ENCODE peak calls at places on chromosomes 11 and 22, in seven cellular contexts. E is effector CD4-positive, alpha-beta T cell; H is NCI-H446 treated with DMSO at 0.1 percent for 48 hours; P is caudate nucleus; Z is NAMALWA; N is ELR; D is stimulated activated CD8-positive, alpha-beta memory T cell treated with anti-CD3 and anti-CD28 coated beads, Interleukin-7, amount 100 ng/mL, for 1 hour. L is an unnamed sample.

GRCh38 chr11:95767498-95767897 is 22.1 kb downstream of the FAM76B start:
- DNase-seq in E (no peak), H (no peak), P (no peak), Z (no peak), N (peak), D (no peak), L (no peak)

GRCh38 chr11:1747753-1748466 is 2.5 kb downstream of the IFITM10 start:
- DNase-seq in E (no peak), H (no peak), P (no peak), Z (no peak), N (no peak), D (no peak), L (peak)

GRCh38 chr11:119025978-119026766 is 4.5 kb downstream of the SLC37A4 start:
- DNase-seq in E (no peak), H (no peak), P (no peak), Z (no peak), N (no peak), D (no peak), L (no peak)

GRCh38 chr11:117816846-117817212 is 7.7 kb downstream of the FXYD2 start:
- DNase-seq in E (no peak), H (no peak), P (no peak), Z (no peak), N (no peak), D (no peak), L (no peak)

GRCh38 chr22:36452473-36453265 is 28.8 kb downstream of the TXN2 start:
- DNase-seq in E (no peak), H (no peak), P (no peak), Z (peak), N (no peak), D (no peak), L (no peak)

GRCh38 chr22:30824096-30824495 is 129.4 kb downstream of the OSBP2 start:
- DNase-seq in E (no peak), H (no peak), P (no peak), Z (no peak), N (no peak), D (no peak), L (no peak)

GRCh38 chr22:48711031-48711431 is 1116.6 kb downstream of the BRD1 start:
- DNase-seq in E (no peak), H (no peak), P (no peak), Z (no peak), N (no peak), D (no peak), L (no peak)

GRCh38 chr11:72989727-72990126 is 152.4 kb downstream of the FCHSD2 start:
- DNase-seq in E (no peak), H (no peak), P (no peak), Z (no peak), N (no peak), D (no peak), L (no peak)

GRCh38 chr11:107078375-107078774 is 60.1 kb upstream of the GUCY1A2 start:
- DNase-seq in E (no peak), H (no peak), P (no peak), Z (no peak), N (peak), D (no peak), L (no peak)

GRCh38 chr11:48105096-48105990 is 111.3 kb upstream of the OR4B1 start:
- DNase-seq in E (no peak), H (no peak), P (no peak), Z (no peak), N (no peak), D (no peak), L (no peak)

GRCh38 chr11:115217726-115218311 is 286.4 kb downstream of the CADM1 start:
- DNase-seq in E (no peak), H (no peak), P (no peak), Z (no peak), N (no peak), D (no peak), L (no peak)

GRCh38 chr11:77184136-77184860 is 56.3 kb downstream of the MYO7A start:
- DNase-seq in E (no peak), H (no peak), P (no peak), Z (no peak), N (no peak), D (no peak), L (no peak)

GRCh38 chr11:33211588-33211987 is 45.6 kb upstream of the HIPK3 start:
- DNase-seq in E (no peak), H (no peak), P (no peak), Z (no peak), N (no peak), D (no peak), L (no peak)

GRCh38 chr11:111691731-111692130 is 74.5 kb downstream of the PPP2R1B start:
- DNase-seq in E (no peak), H (no peak), P (no peak), Z (no peak), N (no peak), D (no peak), L (no peak)

GRCh38 chr11:47928426-47928825 is 51.9 kb upstream of the PTPRJ start:
- DNase-seq in E (no peak), H (no peak), P (no peak), Z (no peak), N (no peak), D (no peak), L (no peak)

GRCh38 chr11:13717331-13717730 is 48.9 kb downstream of the FAR1 start:
- DNase-seq in E (no peak), H (no peak), P (no peak), Z (no peak), N (peak), D (no peak), L (no peak)

GRCh38 chr22:21936151-21936778 is 16.4 kb downstream of the PPM1F start:
- DNase-seq in E (no peak), H (no peak), P (peak), Z (no peak), N (no peak), D (no peak), L (no peak)

GRCh38 chr22:31893460-31893859 is 50.9 kb upstream of the YWHAH start:
- DNase-seq in E (no peak), H (no peak), P (peak), Z (no peak), N (no peak), D (no peak), L (no peak)

GRCh38 chr11:69342588-69343330 is 48.8 kb downstream of the MYEOV start:
- DNase-seq in E (no peak), H (no peak), P (no peak), Z (no peak), N (no peak), D (no peak), L (no peak)

GRCh38 chr11:64186205-64187165 is 514 bp downstream of the STIP1 start:
- DNase-seq in E (peak), H (no peak), P (peak), Z (peak), N (peak), D (no peak), L (no peak)

GRCh38 chr11:74347381-74347780 is 35.9 kb upstream of the P4HA3 start:
- DNase-seq in E (no peak), H (no peak), P (no peak), Z (no peak), N (no peak), D (no peak), L (no peak)

GRCh38 chr11:34315006-34315793 is 42.6 kb downstream of the ABTB2 start:
- DNase-seq in E (no peak), H (no peak), P (no peak), Z (no peak), N (no peak), D (no peak), L (no peak)

GRCh38 chr11:8019671-8020597 is 32.8 kb downstream of the EIF3F start:
- DNase-seq in E (no peak), H (no peak), P (no peak), Z (no peak), N (peak), D (no peak), L (no peak)

GRCh38 chr11:128853556-128853955 is 13.5 kb downstream of the KCNJ1 start:
- DNase-seq in E (no peak), H (no peak), P (no peak), Z (no peak), N (no peak), D (no peak), L (no peak)

GRCh38 chr22:48337957-48338792 is 1489.5 kb downstream of the BRD1 start:
- DNase-seq in E (no peak), H (no peak), P (no peak), Z (no peak), N (no peak), D (no peak), L (no peak)

GRCh38 chr11:68523743-68524142 is 63.2 kb downstream of the PPP6R3 start:
- DNase-seq in E (no peak), H (no peak), P (no peak), Z (no peak), N (no peak), D (no peak), L (no peak)

GRCh38 chr22:19533857-19534256 is 9.6 kb upstream of the CLDN5 start:
- DNase-seq in E (no peak), H (no peak), P (no peak), Z (no peak), N (no peak), D (no peak), L (no peak)

GRCh38 chr11:134488913-134489312 is 76.9 kb upstream of the B3GAT1 start:
- DNase-seq in E (no peak), H (no peak), P (no peak), Z (peak), N (no peak), D (no peak), L (no peak)

GRCh38 chr11:118881130-118881717 is 2.5 kb upstream of the CXCR5 start:
- DNase-seq in E (no peak), H (no peak), P (no peak), Z (no peak), N (no peak), D (no peak), L (no peak)

GRCh38 chr11:60700689-60701508 is 1.5 kb downstream of the MS4A8 start:
- DNase-seq in E (no peak), H (peak), P (no peak), Z (peak), N (peak), D (no peak), L (no peak)